ENCODE peak calls at places on chromosome 21, in ten cellular contexts. One of them, this sample, is unnamed.
A peak's percentile ranks its signal among the peaks of the same experiment; 100 is the strongest.

GRCh38 chr21:39531777-39532333 is 80.1 kb downstream of the SH3BGR start:
- DNase-seq in stomach: no peak
- DNase-seq in kidney: no peak
- DNase-seq in astrocyte: no peak
- DNase-seq in AG04450: no peak
- DNase-seq in RWPE2: no peak
- DNase-seq in cardiac muscle cell: no peak
- DNase-seq in CD8-positive, alpha-beta memory T cell: no peak
- DNase-seq in BE2C: no peak
- DNase-seq in tibial nerve: no peak
- DNase-seq in this sample: no peak

GRCh38 chr21:44704636-44705001 is 6.8 kb downstream of the TSPEAR start:
- DNase-seq in stomach: no peak
- DNase-seq in kidney: no peak
- DNase-seq in astrocyte: no peak
- DNase-seq in AG04450: no peak
- DNase-seq in RWPE2: peak; percentile 46
- DNase-seq in cardiac muscle cell: no peak
- DNase-seq in CD8-positive, alpha-beta memory T cell: no peak
- DNase-seq in BE2C: no peak
- DNase-seq in tibial nerve: no peak
- DNase-seq in this sample: no peak

GRCh38 chr21:39406065-39406464 is 39.5 kb downstream of the LCA5L start:
- DNase-seq in stomach: no peak
- DNase-seq in kidney: no peak
- DNase-seq in astrocyte: no peak
- DNase-seq in AG04450: no peak
- DNase-seq in RWPE2: no peak
- DNase-seq in cardiac muscle cell: no peak
- DNase-seq in CD8-positive, alpha-beta memory T cell: no peak
- DNase-seq in BE2C: no peak
- DNase-seq in tibial nerve: no peak
- DNase-seq in this sample: no peak

GRCh38 chr21:36768496-36768895 is 69.6 kb downstream of the SIM2 start:
- DNase-seq in stomach: no peak
- DNase-seq in kidney: no peak
- DNase-seq in astrocyte: no peak
- DNase-seq in AG04450: no peak
- DNase-seq in RWPE2: no peak
- DNase-seq in cardiac muscle cell: no peak
- DNase-seq in CD8-positive, alpha-beta memory T cell: no peak
- DNase-seq in BE2C: no peak
- DNase-seq in tibial nerve: no peak
- DNase-seq in this sample: no peak

GRCh38 chr21:37877171-37877570 is 39.1 kb downstream of the KCNJ6 start:
- DNase-seq in stomach: no peak
- DNase-seq in kidney: no peak
- DNase-seq in astrocyte: peak; percentile 66
- DNase-seq in AG04450: no peak
- DNase-seq in RWPE2: no peak
- DNase-seq in cardiac muscle cell: peak; percentile 53
- DNase-seq in CD8-positive, alpha-beta memory T cell: no peak
- DNase-seq in BE2C: no peak
- DNase-seq in tibial nerve: no peak
- DNase-seq in this sample: no peak

GRCh38 chr21:26389971-26390641 is 183.0 kb downstream of the CYYR1 start:
- DNase-seq in stomach: no peak
- DNase-seq in kidney: no peak
- DNase-seq in astrocyte: peak; percentile 66
- DNase-seq in AG04450: no peak
- DNase-seq in RWPE2: peak; percentile 88
- DNase-seq in cardiac muscle cell: peak; percentile 10
- DNase-seq in CD8-positive, alpha-beta memory T cell: no peak
- DNase-seq in BE2C: no peak
- DNase-seq in tibial nerve: no peak
- DNase-seq in this sample: no peak

GRCh38 chr21:15063081-15063820 is 1.5 kb downstream of the NRIP1 start:
- DNase-seq in stomach: no peak
- DNase-seq in kidney: no peak
- DNase-seq in astrocyte: peak; percentile 38
- DNase-seq in AG04450: no peak
- DNase-seq in RWPE2: no peak
- DNase-seq in cardiac muscle cell: peak; percentile 40
- DNase-seq in CD8-positive, alpha-beta memory T cell: no peak
- DNase-seq in BE2C: peak; percentile 14
- DNase-seq in tibial nerve: no peak
- DNase-seq in this sample: no peak

GRCh38 chr21:35925497-35925896 is 134.8 kb downstream of the SETD4 start:
- DNase-seq in stomach: peak; percentile 39
- DNase-seq in kidney: peak; percentile 77
- DNase-seq in astrocyte: peak; percentile 81
- DNase-seq in AG04450: no peak
- DNase-seq in RWPE2: no peak
- DNase-seq in cardiac muscle cell: peak; percentile 82
- DNase-seq in CD8-positive, alpha-beta memory T cell: no peak
- DNase-seq in BE2C: no peak
- DNase-seq in tibial nerve: no peak
- DNase-seq in this sample: no peak

GRCh38 chr21:31198575-31198974 is 145.5 kb downstream of the TIAM1 start:
- DNase-seq in stomach: no peak
- DNase-seq in kidney: no peak
- DNase-seq in astrocyte: peak; percentile 23
- DNase-seq in AG04450: peak; percentile 24
- DNase-seq in RWPE2: no peak
- DNase-seq in cardiac muscle cell: peak; percentile 75
- DNase-seq in CD8-positive, alpha-beta memory T cell: peak; percentile 11
- DNase-seq in BE2C: no peak
- DNase-seq in tibial nerve: no peak
- DNase-seq in this sample: no peak

GRCh38 chr21:35559128-35559831 is 501.0 kb downstream of the SETD4 start:
- DNase-seq in stomach: no peak
- DNase-seq in kidney: no peak
- DNase-seq in astrocyte: peak; percentile 98
- DNase-seq in AG04450: peak; percentile 82
- DNase-seq in RWPE2: no peak
- DNase-seq in cardiac muscle cell: peak; percentile 93
- DNase-seq in CD8-positive, alpha-beta memory T cell: no peak
- DNase-seq in BE2C: no peak
- DNase-seq in tibial nerve: no peak
- DNase-seq in this sample: no peak

GRCh38 chr21:21383126-21383525 is 384.9 kb downstream of the NCAM2 start:
- DNase-seq in stomach: no peak
- DNase-seq in kidney: no peak
- DNase-seq in astrocyte: peak; percentile 41
- DNase-seq in AG04450: no peak
- DNase-seq in RWPE2: no peak
- DNase-seq in cardiac muscle cell: peak; percentile 46
- DNase-seq in CD8-positive, alpha-beta memory T cell: no peak
- DNase-seq in BE2C: no peak
- DNase-seq in tibial nerve: no peak
- DNase-seq in this sample: no peak
- H3K9me3 ChIP-seq in stomach: no peaks in the 10 kb centered on the region
- H3K9me3 ChIP-seq in kidney: no peaks in the 10 kb centered on the region
- H3K9me3 ChIP-seq in astrocyte: no peaks in the 10 kb centered on the region
- H3K9me3 ChIP-seq in AG04450: no peaks in the 10 kb centered on the region
- H3K9me3 ChIP-seq in RWPE2: no peaks in the 10 kb centered on the region
- H3K9me3 ChIP-seq in cardiac muscle cell: no peaks in the 10 kb centered on the region
- H3K9me3 ChIP-seq in CD8-positive, alpha-beta memory T cell: no peaks in the 10 kb centered on the region
- H3K9me3 ChIP-seq in BE2C: no peaks in the 10 kb centered on the region
- H3K9me3 ChIP-seq in tibial nerve: no peaks in the 10 kb centered on the region
- H3K9me3 ChIP-seq in this sample: no peaks in the 10 kb centered on the region

GRCh38 chr21:32459972-32460371 is 47.5 kb downstream of the EVA1C start:
- DNase-seq in stomach: no peak
- DNase-seq in kidney: no peak
- DNase-seq in astrocyte: no peak
- DNase-seq in AG04450: no peak
- DNase-seq in RWPE2: no peak
- DNase-seq in cardiac muscle cell: peak; percentile 63
- DNase-seq in CD8-positive, alpha-beta memory T cell: no peak
- DNase-seq in BE2C: no peak
- DNase-seq in tibial nerve: no peak
- DNase-seq in this sample: no peak

GRCh38 chr21:32457962-32458361 is 45.5 kb downstream of the EVA1C start:
- DNase-seq in stomach: no peak
- DNase-seq in kidney: no peak
- DNase-seq in astrocyte: no peak
- DNase-seq in AG04450: no peak
- DNase-seq in RWPE2: no peak
- DNase-seq in cardiac muscle cell: no peak
- DNase-seq in CD8-positive, alpha-beta memory T cell: no peak
- DNase-seq in BE2C: no peak
- DNase-seq in tibial nerve: no peak
- DNase-seq in this sample: no peak

GRCh38 chr21:32457360-32457840 is 44.9 kb downstream of the EVA1C start:
- DNase-seq in stomach: peak; percentile 72
- DNase-seq in kidney: peak; percentile 86
- DNase-seq in astrocyte: no peak
- DNase-seq in AG04450: no peak
- DNase-seq in RWPE2: no peak
- DNase-seq in cardiac muscle cell: peak; percentile 47
- DNase-seq in CD8-positive, alpha-beta memory T cell: no peak
- DNase-seq in BE2C: peak; percentile 41
- DNase-seq in tibial nerve: no peak
- DNase-seq in this sample: no peak

GRCh38 chr21:32455548-32455947 is 43.0 kb downstream of the EVA1C start:
- DNase-seq in stomach: no peak
- DNase-seq in kidney: no peak
- DNase-seq in astrocyte: no peak
- DNase-seq in AG04450: no peak
- DNase-seq in RWPE2: no peak
- DNase-seq in cardiac muscle cell: no peak
- DNase-seq in CD8-positive, alpha-beta memory T cell: no peak
- DNase-seq in BE2C: no peak
- DNase-seq in tibial nerve: no peak
- DNase-seq in this sample: no peak

GRCh38 chr21:32456497-32456918 is 44.0 kb downstream of the EVA1C start:
- DNase-seq in stomach: no peak
- DNase-seq in kidney: no peak
- DNase-seq in astrocyte: peak; percentile 76
- DNase-seq in AG04450: no peak
- DNase-seq in RWPE2: no peak
- DNase-seq in cardiac muscle cell: peak; percentile 72
- DNase-seq in CD8-positive, alpha-beta memory T cell: no peak
- DNase-seq in BE2C: no peak
- DNase-seq in tibial nerve: no peak
- DNase-seq in this sample: no peak
- H3K9me3 ChIP-seq in stomach: no peaks in the 10 kb centered on the region
- H3K9me3 ChIP-seq in kidney: no peaks in the 10 kb centered on the region
- H3K9me3 ChIP-seq in astrocyte: no peaks in the 10 kb centered on the region
- H3K9me3 ChIP-seq in AG04450: no peaks in the 10 kb centered on the region
- H3K9me3 ChIP-seq in RWPE2: no peaks in the 10 kb centered on the region
- H3K9me3 ChIP-seq in cardiac muscle cell: no peaks in the 10 kb centered on the region
- H3K9me3 ChIP-seq in CD8-positive, alpha-beta memory T cell: no peaks in the 10 kb centered on the region
- H3K9me3 ChIP-seq in BE2C: no peaks in the 10 kb centered on the region
- H3K9me3 ChIP-seq in tibial nerve: no peaks in the 10 kb centered on the region
- H3K9me3 ChIP-seq in this sample: no peaks in the 10 kb centered on the region

GRCh38 chr21:46598563-46599250 is 6.2 kb downstream of the S100B start:
- DNase-seq in stomach: no peak
- DNase-seq in kidney: peak; percentile 70
- DNase-seq in astrocyte: no peak
- DNase-seq in AG04450: no peak
- DNase-seq in RWPE2: no peak
- DNase-seq in cardiac muscle cell: no peak
- DNase-seq in CD8-positive, alpha-beta memory T cell: no peak
- DNase-seq in BE2C: no peak
- DNase-seq in tibial nerve: no peak
- DNase-seq in this sample: no peak

GRCh38 chr21:46599251-46599572 is 5.7 kb downstream of the S100B start:
- DNase-seq in stomach: no peak
- DNase-seq in kidney: no peak
- DNase-seq in astrocyte: peak; percentile 92
- DNase-seq in AG04450: peak; percentile 70
- DNase-seq in RWPE2: no peak
- DNase-seq in cardiac muscle cell: peak; percentile 93
- DNase-seq in CD8-positive, alpha-beta memory T cell: no peak
- DNase-seq in BE2C: no peak
- DNase-seq in tibial nerve: no peak
- DNase-seq in this sample: no peak

GRCh38 chr21:46597896-46598343 is 7.0 kb downstream of the S100B start:
- DNase-seq in stomach: no peak
- DNase-seq in kidney: no peak
- DNase-seq in astrocyte: no peak
- DNase-seq in AG04450: no peak
- DNase-seq in RWPE2: no peak
- DNase-seq in cardiac muscle cell: no peak
- DNase-seq in CD8-positive, alpha-beta memory T cell: no peak
- DNase-seq in BE2C: no peak
- DNase-seq in tibial nerve: no peak
- DNase-seq in this sample: no peak

GRCh38 chr21:46596201-46596600 is 8.7 kb downstream of the S100B start:
- DNase-seq in stomach: no peak
- DNase-seq in kidney: no peak
- DNase-seq in astrocyte: no peak
- DNase-seq in AG04450: no peak
- DNase-seq in RWPE2: no peak
- DNase-seq in cardiac muscle cell: no peak
- DNase-seq in CD8-positive, alpha-beta memory T cell: no peak
- DNase-seq in BE2C: no peak
- DNase-seq in tibial nerve: no peak
- DNase-seq in this sample: no peak

GRCh38 chr21:46597031-46597430 is 7.9 kb downstream of the S100B start:
- DNase-seq in stomach: no peak
- DNase-seq in kidney: no peak
- DNase-seq in astrocyte: no peak
- DNase-seq in AG04450: no peak
- DNase-seq in RWPE2: no peak
- DNase-seq in cardiac muscle cell: no peak
- DNase-seq in CD8-positive, alpha-beta memory T cell: no peak
- DNase-seq in BE2C: no peak
- DNase-seq in tibial nerve: no peak
- DNase-seq in this sample: no peak
- H3K9me3 ChIP-seq in stomach: peaks cover 14% of the 10 kb centered on the region
- H3K9me3 ChIP-seq in kidney: no peaks in the 10 kb centered on the region
- H3K9me3 ChIP-seq in astrocyte: peaks cover 11% of the 10 kb centered on the region
- H3K9me3 ChIP-seq in AG04450: peaks cover 17% of the 10 kb centered on the region
- H3K9me3 ChIP-seq in RWPE2: no peaks in the 10 kb centered on the region
- H3K9me3 ChIP-seq in cardiac muscle cell: no peaks in the 10 kb centered on the region
- H3K9me3 ChIP-seq in CD8-positive, alpha-beta memory T cell: peaks cover 3% of the 10 kb centered on the region
- H3K9me3 ChIP-seq in BE2C: no peaks in the 10 kb centered on the region
- H3K9me3 ChIP-seq in tibial nerve: no peaks in the 10 kb centered on the region
- H3K9me3 ChIP-seq in this sample: no peaks in the 10 kb centered on the region

DNA sequence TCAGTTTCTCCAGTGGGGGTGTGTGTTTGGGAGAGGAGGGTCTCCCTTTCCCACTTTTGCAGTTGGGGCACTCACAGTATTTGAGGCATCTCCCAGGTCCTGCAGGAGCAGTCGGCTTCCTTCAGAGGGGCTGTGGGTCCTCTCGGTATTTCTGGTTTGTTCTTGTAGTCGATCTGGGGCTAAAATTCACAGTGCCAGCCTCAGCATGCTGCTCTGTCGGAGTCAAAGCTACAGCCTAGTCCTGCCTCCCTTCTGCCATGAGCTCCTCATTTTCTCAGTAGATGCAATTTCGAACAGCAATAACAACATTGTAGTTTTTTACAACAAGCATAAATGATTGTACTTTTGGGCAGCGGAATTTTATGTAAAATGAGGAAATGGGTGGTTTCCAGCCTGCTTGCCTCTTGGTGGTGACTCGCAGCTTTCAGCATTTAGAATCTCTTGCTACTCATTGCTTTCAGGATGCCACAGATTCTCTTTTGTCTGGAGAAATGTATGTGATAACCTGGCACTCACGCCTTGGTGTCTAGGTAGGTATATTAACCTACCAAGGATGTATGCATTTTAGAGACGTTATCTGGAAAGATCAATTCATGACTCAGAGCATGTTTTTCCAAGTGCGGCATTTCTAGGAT is 82.4 kb upstream of the C21orf91 start:
- DNase-seq in stomach: no peak
- DNase-seq in kidney: no peak
- DNase-seq in astrocyte: peak; percentile 12
- DNase-seq in AG04450: no peak
- DNase-seq in RWPE2: no peak
- DNase-seq in cardiac muscle cell: no peak
- DNase-seq in CD8-positive, alpha-beta memory T cell: no peak
- DNase-seq in BE2C: no peak
- DNase-seq in tibial nerve: no peak
- DNase-seq in this sample: no peak
- H3K9me3 ChIP-seq in stomach: no peaks in the 10 kb centered on the region
- H3K9me3 ChIP-seq in kidney: no peaks in the 10 kb centered on the region
- H3K9me3 ChIP-seq in astrocyte: no peaks in the 10 kb centered on the region
- H3K9me3 ChIP-seq in AG04450: no peaks in the 10 kb centered on the region
- H3K9me3 ChIP-seq in RWPE2: no peaks in the 10 kb centered on the region
- H3K9me3 ChIP-seq in cardiac muscle cell: no peaks in the 10 kb centered on the region
- H3K9me3 ChIP-seq in CD8-positive, alpha-beta memory T cell: no peaks in the 10 kb centered on the region
- H3K9me3 ChIP-seq in BE2C: no peaks in the 10 kb centered on the region
- H3K9me3 ChIP-seq in tibial nerve: no peaks in the 10 kb centered on the region
- H3K9me3 ChIP-seq in this sample: no peaks in the 10 kb centered on the region

This sample was measured in T-helper 17 cell.